ENCODE peak calls at places on chromosomes 1 and 21, in five cellular contexts. J is activated CD4-positive, alpha-beta T cell treated with anti-CD3 and anti-CD28 coated beads, Interleukin-2, amount 50 U/mL, for 48 hours; I is upper lobe of right lung; K is GM19239; B is mammary epithelial cell. N is an unnamed sample.

GRCh38 chr1:182993746-182994145 is 29.5 kb upstream of the LAMC1 start:
- DNase-seq in J (no peak), I (no peak), K (no peak), B (peak), N (no peak)

GRCh38 chr21:45091540-45092322 is 17.4 kb downstream of the ADARB1 start:
- DNase-seq in J (no peak), I (no peak), K (no peak), B (no peak), N (no peak)

GRCh38 chr1:89719502-89720306 is 86.8 kb downstream of the LRRC8C start:
- DNase-seq in J (no peak), I (no peak), K (no peak), B (peak), N (peak)

GRCh38 chr1:106534612-106535011 is 521.9 kb upstream of the PRMT6 start:
- DNase-seq in J (no peak), I (no peak), K (no peak), B (no peak), N (peak)

GRCh38 chr21:34970126-34970525 is 79.0 kb downstream of the RUNX1 start:
- DNase-seq in J (no peak), I (no peak), K (no peak), B (no peak), N (no peak)

GRCh38 chr1:10046356-10047085 is 13.8 kb downstream of the UBE4B start:
- DNase-seq in J (no peak), I (no peak), K (no peak), B (no peak), N (no peak)

GRCh38 chr1:32619701-32620485 is 30.5 kb downstream of the ZBTB8OS start:
- DNase-seq in J (no peak), I (no peak), K (peak), B (no peak), N (no peak)

GRCh38 chr1:154860154-154860870 is 9.8 kb downstream of the KCNN3 start:
- DNase-seq in J (no peak), I (no peak), K (peak), B (no peak), N (peak)

GRCh38 chr1:9705337-9706098 is 54.0 kb downstream of the PIK3CD start:
- DNase-seq in J (no peak), I (no peak), K (no peak), B (no peak), N (no peak)

GRCh38 chr1:28602536-28603439 is 10.7 kb downstream of the RAB42 start:
- DNase-seq in J (peak), I (no peak), K (no peak), B (peak), N (peak)

GRCh38 chr1:29786791-29787732 is 550.7 kb downstream of the PTPRU start:
- DNase-seq in J (no peak), I (no peak), K (no peak), B (no peak), N (no peak)

GRCh38 chr1:197955486-197956394 is 38.6 kb downstream of the LHX9 start:
- DNase-seq in J (no peak), I (no peak), K (no peak), B (no peak), N (no peak)

GRCh38 chr1:222168621-222169020 is 379.3 kb downstream of the HHIPL2 start:
- DNase-seq in J (no peak), I (no peak), K (no peak), B (peak), N (no peak)

GRCh38 chr1:153693466-153693865 is 15.0 kb downstream of the NPR1 start:
- DNase-seq in J (no peak), I (no peak), K (no peak), B (no peak), N (no peak)

GRCh38 chr1:10140981-10141380 is 69.4 kb upstream of the KIF1B start:
- DNase-seq in J (no peak), I (no peak), K (no peak), B (no peak), N (no peak)

GRCh38 chr1:228987736-228988506 is 252.6 kb downstream of the RHOU start:
- DNase-seq in J (no peak), I (no peak), K (no peak), B (no peak), N (no peak)

GRCh38 chr1:115469703-115470476 is 131.8 kb upstream of the NGF start:
- DNase-seq in J (peak), I (peak), K (peak), B (peak), N (peak)

GRCh38 chr1:17611991-17612390 is 72.5 kb downstream of the ARHGEF10L start:
- DNase-seq in J (no peak), I (no peak), K (no peak), B (no peak), N (no peak)

GRCh38 chr1:71640131-71640530 is 559.3 kb upstream of the ZRANB2 start:
- DNase-seq in J (no peak), I (no peak), K (no peak), B (no peak), N (no peak)

GRCh38 chr1:15656464-15656863 is 27.7 kb upstream of the PLEKHM2 start:
- DNase-seq in J (no peak), I (no peak), K (no peak), B (no peak), N (no peak)

GRCh38 chr1:237799762-237800474 is 90.8 kb downstream of the ZP4 start:
- DNase-seq in J (peak), I (no peak), K (peak), B (peak), N (peak)

GRCh38 chr21:29163381-29164115 is 33.1 kb downstream of the MAP3K7CL start:
- DNase-seq in J (no peak), I (no peak), K (no peak), B (no peak), N (no peak)

GRCh38 chr21:43983390-43983789 is 28.7 kb upstream of the TRAPPC10 start:
- DNase-seq in J (no peak), I (no peak), K (no peak), B (no peak), N (no peak)

GRCh38 chr21:35467536-35467935 is 418.4 kb upstream of the RUNX1 start:
- DNase-seq in J (no peak), I (no peak), K (no peak), B (no peak), N (no peak)

GRCh38 chr21:31279986-31280385 is 64.1 kb downstream of the TIAM1 start:
- DNase-seq in J (peak), I (no peak), K (no peak), B (no peak), N (no peak)

GRCh38 chr1:228088586-228089498 is 6.3 kb downstream of the ARF1 start:
- DNase-seq in J (no peak), I (peak), K (no peak), B (no peak), N (no peak)

GRCh38 chr1:112998592-112999235 is 42.7 kb upstream of the SLC16A1 start:
- DNase-seq in J (no peak), I (no peak), K (no peak), B (peak), N (no peak)

GRCh38 chr1:32816676-32817158 is 441 bp downstream of the YARS1 start:
- DNase-seq in J (peak), I (no peak), K (no peak), B (peak), N (no peak)

GRCh38 chr1:183932412-183932811 is 105.1 kb downstream of the COLGALT2 start:
- DNase-seq in J (no peak), I (peak), K (no peak), B (no peak), N (no peak)

GRCh38 chr1:20259646-20260045 is 31.0 kb upstream of the VWA5B1 start:
- DNase-seq in J (no peak), I (no peak), K (no peak), B (no peak), N (no peak)

N was measured in NAMALWA.